ENCODE peak calls at places on chromosomes 5 and 9, in five cellular contexts. Q is nephron progenitor cell, R is HepG2, L is gastrocnemius medialis, B is fibroblast of mammary gland. A is an unnamed sample.

GRCh38 chr5:176361437-176362097 is at the start of gene KIAA1191:
- DNase-seq in Q (peak), R (peak), L (peak), B (peak), A (peak)

GRCh38 chr9:136023401-136024225 is 62.4 kb upstream of the UBAC1 start:
- DNase-seq in Q (peak), R (no peak), L (peak), B (peak), A (peak)

GRCh38 chr9:134168731-134169130 is 4.4 kb upstream of the RNU6ATAC start:
- DNase-seq in Q (no peak), R (peak), L (no peak), B (no peak), A (no peak)

GRCh38 chr5:66223637-66224036 is 79.5 kb downstream of the SREK1 start:
- DNase-seq in Q (no peak), R (no peak), L (no peak), B (peak), A (no peak)

GRCh38 chr9:120571443-120572257 is 8.3 kb downstream of the CDK5RAP2 start:
- DNase-seq in Q (no peak), R (peak), L (peak), B (peak), A (no peak)

GRCh38 chr5:150491876-150492275 is 16.1 kb upstream of the NDST1 start:
- DNase-seq in Q (no peak), R (no peak), L (no peak), B (no peak), A (no peak)

GRCh38 chr5:65803699-65804426 is 81.9 kb downstream of the NLN start:
- DNase-seq in Q (no peak), R (no peak), L (no peak), B (no peak), A (no peak)

GRCh38 chr5:123035950-123036390 is 555 bp downstream of the PPIC start:
- DNase-seq in Q (peak), R (peak), L (peak), B (peak), A (peak)

GRCh38 chr9:18658764-18659705 is 185.1 kb downstream of the ADAMTSL1 start:
- DNase-seq in Q (no peak), R (no peak), L (no peak), B (peak), A (peak)

GRCh38 chr5:175809531-175810121 is 61.8 kb upstream of the CPLX2 start:
- DNase-seq in Q (no peak), R (peak), L (no peak), B (peak), A (peak)

GRCh38 chr5:151678713-151679112 is 8.0 kb downstream of the SPARC start:
- DNase-seq in Q (no peak), R (no peak), L (no peak), B (no peak), A (no peak)

GRCh38 chr9:68627104-68627503 is 77.9 kb upstream of the PIP5K1B start:
- DNase-seq in Q (no peak), R (no peak), L (no peak), B (no peak), A (no peak)

GRCh38 chr9:136255896-136256890 is 10.6 kb upstream of the QSOX2 start:
- DNase-seq in Q (no peak), R (no peak), L (no peak), B (no peak), A (no peak)

GRCh38 chr5:141835928-141836667 is 42.1 kb downstream of the PCDH1 start:
- DNase-seq in Q (peak), R (no peak), L (no peak), B (peak), A (no peak)

GRCh38 chr5:94849821-94850736 is 231.6 kb downstream of the SLF1 start:
- DNase-seq in Q (peak), R (peak), L (no peak), B (peak), A (peak)

GRCh38 chr5:168324864-168325615 is 33.6 kb downstream of the WWC1 start:
- DNase-seq in Q (no peak), R (peak), L (no peak), B (no peak), A (no peak)

GRCh38 chr5:114367029-114367428 is 5.2 kb downstream of the KCNN2 start:
- DNase-seq in Q (no peak), R (no peak), L (no peak), B (no peak), A (peak)

GRCh38 chr9:7976167-7976755 is 176.7 kb upstream of the DMAC1 start:
- DNase-seq in Q (no peak), R (no peak), L (no peak), B (no peak), A (no peak)

GRCh38 chr5:40480392-40480791 is 199.3 kb upstream of the PTGER4 start:
- DNase-seq in Q (no peak), R (no peak), L (no peak), B (no peak), A (peak)

GRCh38 chr5:58458851-58459275 is 1.0 kb downstream of the PLK2 start:
- DNase-seq in Q (no peak), R (peak), L (no peak), B (no peak), A (no peak)

GRCh38 chr5:32390819-32391591 is 53.5 kb downstream of the ZFR start:
- DNase-seq in Q (no peak), R (peak), L (peak), B (peak), A (peak)

GRCh38 chr5:179318193-179318955 is 26.9 kb downstream of the ADAMTS2 start:
- DNase-seq in Q (peak), R (no peak), L (peak), B (no peak), A (no peak)

GRCh38 chr5:31770157-31770556 is 131.2 kb downstream of the PDZD2 start:
- DNase-seq in Q (no peak), R (no peak), L (no peak), B (no peak), A (no peak)

DNA sequence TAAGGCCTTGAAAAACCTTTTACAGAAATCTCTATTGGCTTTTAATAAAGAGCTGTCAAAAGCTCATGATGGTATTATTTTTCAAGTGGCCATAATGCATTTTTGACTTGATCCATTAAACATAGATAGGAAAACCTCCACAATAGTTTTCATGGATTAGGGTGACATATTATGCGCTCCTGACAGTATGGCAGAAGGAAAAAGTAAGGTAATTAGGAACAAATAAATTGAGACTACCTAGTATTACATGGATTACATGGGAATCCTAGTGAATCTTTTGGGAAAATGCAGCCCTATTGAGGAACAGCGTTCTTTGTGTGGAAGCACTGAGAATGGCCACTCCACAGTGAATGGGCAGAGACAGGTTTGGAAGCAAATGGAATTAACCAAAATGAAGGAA is 171.2 kb downstream of the TRPM3 start:
- DNase-seq in Q (no peak), R (no peak), L (no peak), B (no peak), A (no peak)
- TF ChIP-seq CTCF in Q (no peak), R (no peak), L (no peak), B (no peak), A (no peak)

GRCh38 chr9:130662099-130662926 is 2.1 kb upstream of the PRDM12 start:
- DNase-seq in Q (peak), R (no peak), L (no peak), B (no peak), A (no peak)
- TF ChIP-seq CTCF in Q (no peak), R (peak), L (no peak), B (no peak), A (no peak)

GRCh38 chr9:29021632-29022031 is 1448.4 kb upstream of the C9orf72 start:
- DNase-seq in Q (no peak), R (no peak), L (no peak), B (no peak), A (no peak)
- TF ChIP-seq CTCF in Q (no peak), R (no peak), L (no peak), B (no peak), A (no peak)

DNA sequence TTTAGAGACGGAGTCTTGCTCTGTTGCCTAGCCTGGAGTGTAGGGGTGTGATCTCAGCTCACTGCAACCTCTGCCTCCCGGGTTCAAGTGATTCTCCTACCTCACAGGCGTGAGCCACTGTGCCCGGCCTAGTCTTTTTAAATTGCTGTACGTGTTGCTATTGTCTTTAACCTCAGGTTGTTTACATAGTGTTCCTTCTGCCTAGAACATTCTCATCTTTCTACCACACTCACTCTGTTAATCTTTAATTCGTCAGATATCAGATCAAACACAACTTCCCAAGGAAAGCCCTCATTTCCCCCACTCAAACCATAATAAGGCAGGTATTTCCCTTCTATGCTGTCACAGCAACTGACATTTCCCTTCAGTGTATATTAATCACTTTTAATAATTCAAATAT is 1309.9 kb upstream of the C9orf72 start:
- DNase-seq in Q (no peak), R (no peak), L (no peak), B (no peak), A (no peak)
- TF ChIP-seq CTCF in Q (no peak), R (no peak), L (no peak), B (no peak), A (no peak)

A was measured in HFFc6.